ENCODE peak calls at places on chromosomes 3 and 15, in eight cellular contexts. R is lower lobe of right lung, C is kidney epithelial cell, T is LNCaP clone FGC, S is coronary artery, B is OCI-LY7, F is fibroblast of the aortic adventitia, N is fibroblast of pulmonary artery. V is an unnamed sample.

GRCh38 chr15:23074684-23075083 is 35.3 kb upstream of the TUBGCP5 start:
- DNase-seq in S (no peak), R (no peak), N (no peak), F (peak), C (no peak), B (no peak), T (no peak), V (peak)

GRCh38 chr3:141231923-141232861 is 567 bp downstream of the PXYLP1 start:
- DNase-seq in T (no peak), C (no peak), S (no peak), F (no peak), B (no peak), N (no peak), R (peak), V (peak)

GRCh38 chr3:115958531-115958930 is 335.2 kb downstream of the GAP43 start:
- DNase-seq in S (no peak), T (no peak), C (no peak), N (no peak), R (no peak), B (no peak), F (no peak), V (no peak)

GRCh38 chr3:11603628-11604027 is 40.1 kb downstream of the VGLL4 start:
- DNase-seq in B (peak), S (peak), N (peak), F (peak), R (no peak), C (no peak), T (no peak), V (peak)

GRCh38 chr15:90212221-90213079 is 11.3 kb downstream of the SEMA4B start:
- DNase-seq in N (no peak), C (no peak), S (no peak), T (no peak), B (no peak), R (no peak), F (no peak), V (no peak)

GRCh38 chr15:90192961-90193786 is 8.0 kb upstream of the SEMA4B start:
- DNase-seq in C (no peak), B (no peak), F (no peak), N (no peak), S (no peak), R (no peak), T (no peak), V (no peak)

GRCh38 chr15:64856429-64857145 is 14.9 kb downstream of the PLEKHO2 start:
- DNase-seq in B (no peak), R (no peak), F (peak), C (no peak), T (no peak), S (no peak), N (peak), V (peak)

GRCh38 chr3:51942603-51943450 is 664 bp downstream of the PARP3 start:
- DNase-seq in F (peak), S (peak), R (peak), T (no peak), N (peak), B (peak), C (no peak), V (peak)

GRCh38 chr3:60657972-60658371 is 593.3 kb downstream of the FHIT start:
- DNase-seq in F (no peak), S (no peak), B (no peak), N (no peak), R (no peak), T (no peak), C (no peak), V (no peak)

GRCh38 chr3:22609139-22609538 is 594.0 kb upstream of the UBE2E2 start:
- DNase-seq in R (no peak), F (no peak), C (no peak), B (no peak), S (no peak), T (no peak), N (no peak), V (no peak)

GRCh38 chr3:160941885-160942494 is 163.2 kb downstream of the B3GALNT1 start:
- DNase-seq in T (peak), R (no peak), S (no peak), C (peak), B (peak), N (peak), F (peak), V (peak)

GRCh38 chr3:3633761-3634160 is 165.5 kb upstream of the LRRN1 start:
- DNase-seq in B (no peak), T (no peak), N (no peak), S (no peak), R (no peak), C (no peak), F (no peak), V (no peak)

GRCh38 chr3:11584570-11584969 is 59.1 kb downstream of the VGLL4 start:
- DNase-seq in F (no peak), T (no peak), S (no peak), N (no peak), B (no peak), R (no peak), C (no peak), V (no peak)

GRCh38 chr3:70740872-70741271 is 428.4 kb upstream of the MDFIC2 start:
- DNase-seq in R (no peak), B (no peak), C (no peak), S (no peak), F (no peak), T (no peak), N (no peak), V (no peak)

GRCh38 chr3:107236661-107237375 is 140.4 kb upstream of the CCDC54 start:
- DNase-seq in T (no peak), N (no peak), B (no peak), R (no peak), S (no peak), C (no peak), F (no peak), V (no peak)

GRCh38 chr15:27490867-27491595 is 520.0 kb downstream of the GABRG3 start:
- DNase-seq in T (no peak), B (no peak), S (no peak), C (peak), R (no peak), F (no peak), N (no peak), V (no peak)

GRCh38 chr15:51931638-51932037 is 39.9 kb downstream of the LEO1 start:
- DNase-seq in S (no peak), F (peak), T (peak), C (no peak), R (no peak), N (no peak), B (no peak), V (peak)

GRCh38 chr3:12963184-12963868 is 109.9 kb downstream of the IQSEC1 start:
- DNase-seq in C (no peak), R (no peak), B (no peak), N (no peak), F (no peak), S (no peak), T (no peak), V (no peak)

GRCh38 chr3:52531636-52532516 is 1.8 kb downstream of the NT5DC2 start:
- DNase-seq in N (no peak), R (no peak), F (no peak), C (no peak), T (no peak), B (no peak), S (peak), V (no peak)

GRCh38 chr3:73547427-73548036 is 77.2 kb downstream of the PDZRN3 start:
- DNase-seq in R (no peak), N (peak), S (no peak), T (peak), B (no peak), C (no peak), F (peak), V (peak)

GRCh38 chr15:29665441-29665985 is 156.8 kb downstream of the TJP1 start:
- DNase-seq in S (no peak), N (peak), B (no peak), F (peak), C (no peak), T (no peak), R (no peak), V (peak)

GRCh38 chr15:60116456-60117089 is 112.5 kb downstream of the FOXB1 start:
- DNase-seq in B (no peak), S (no peak), N (no peak), T (no peak), R (no peak), F (no peak), C (no peak), V (no peak)

GRCh38 chr15:64982472-64982871 is 7.2 kb downstream of the SPG21 start:
- DNase-seq in S (no peak), C (no peak), N (no peak), B (no peak), F (peak), R (no peak), T (no peak), V (no peak)

GRCh38 chr3:112035241-112035640 is 705 bp downstream of the TMPRSS7 start:
- DNase-seq in S (no peak), N (no peak), T (no peak), R (no peak), F (no peak), B (no peak), C (no peak), V (no peak)

GRCh38 chr3:99693636-99694035 is 55.2 kb downstream of the COL8A1 start:
- DNase-seq in F (no peak), R (no peak), T (no peak), B (no peak), N (no peak), C (no peak), S (no peak), V (no peak)

GRCh38 chr3:88219138-88219792 is 69.5 kb downstream of the C3orf38 start:
- DNase-seq in F (peak), S (no peak), T (peak), C (peak), R (no peak), N (peak), B (peak), V (peak)

GRCh38 chr3:195612075-195612800 is 28.5 kb upstream of the APOD start:
- DNase-seq in R (no peak), C (no peak), T (no peak), B (no peak), S (peak), F (no peak), N (no peak), V (no peak)

GRCh38 chr3:189824629-189825312 is 193.6 kb downstream of the TP63 start:
- DNase-seq in N (peak), B (no peak), T (no peak), F (peak), R (no peak), C (peak), S (no peak), V (peak)

GRCh38 chr3:79490165-79491028 is 277.4 kb downstream of the ROBO1 start:
- DNase-seq in F (peak), B (no peak), C (no peak), N (peak), R (peak), T (peak), S (no peak), V (peak)

GRCh38 chr3:175951047-175951694 is 1092.0 kb downstream of the NAALADL2 start:
- DNase-seq in R (no peak), F (peak), C (no peak), T (no peak), N (no peak), B (no peak), S (no peak), V (no peak)

DNA sequence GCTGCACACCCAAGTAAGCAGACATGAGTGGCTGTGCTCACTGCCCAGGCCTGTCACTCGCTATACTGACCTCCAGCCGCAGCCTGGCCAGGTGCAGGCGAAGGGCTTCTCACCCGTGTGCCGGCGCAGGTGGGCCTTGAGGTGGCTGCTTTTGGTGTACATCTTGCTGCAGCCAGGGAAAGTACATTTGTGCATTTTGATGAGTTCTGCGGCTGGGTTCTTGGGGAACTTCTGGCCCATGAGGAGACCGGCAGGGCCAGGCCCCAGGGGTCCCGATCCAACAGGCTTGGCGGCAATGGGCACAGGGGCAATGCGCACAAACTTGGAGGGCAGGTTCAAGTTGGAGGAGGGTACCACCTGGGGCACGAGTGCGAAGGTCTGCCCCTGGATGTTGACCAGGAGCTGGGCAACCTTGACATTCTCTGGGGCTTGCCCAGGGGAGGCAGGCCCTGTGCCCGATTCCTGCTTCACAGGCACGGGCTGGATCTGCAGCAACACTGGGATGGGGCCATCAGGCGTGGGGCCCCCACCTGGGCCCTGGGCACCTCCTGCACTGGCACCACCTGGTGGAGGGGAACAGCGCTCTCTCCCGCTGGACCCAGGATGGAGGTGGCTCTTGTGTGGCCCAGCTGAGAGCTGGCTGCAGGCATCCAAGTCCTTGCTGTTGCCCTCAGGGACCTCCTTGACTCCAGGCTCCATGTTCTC is 5.3 kb downstream of the KLF15 start:
- DNase-seq in N (no peak), S (no peak), T (no peak), R (peak), F (no peak), C (no peak), B (no peak), V (no peak)
- TF ChIP-seq CTCF in N (no peak), S (no peak), T (peak), R (no peak), F (no peak), C (no peak), B (peak), V (no peak)

GRCh38 chr3:159127021-159127392 is 325.2 kb downstream of the MFSD1 start:
- DNase-seq in C (no peak), T (no peak), R (no peak), B (no peak), N (no peak), F (no peak), S (no peak), V (no peak)

GRCh38 chr3:159130108-159130507 is 328.3 kb downstream of the MFSD1 start:
- DNase-seq in T (no peak), R (no peak), S (no peak), B (no peak), C (no peak), F (peak), N (no peak), V (peak)

GRCh38 chr3:159131376-159131775 is 329.5 kb downstream of the MFSD1 start:
- DNase-seq in S (no peak), T (no peak), R (no peak), B (no peak), F (peak), N (no peak), C (no peak), V (no peak)

GRCh38 chr3:159126261-159127020 is 324.6 kb downstream of the MFSD1 start:
- DNase-seq in S (no peak), C (no peak), T (no peak), R (no peak), B (no peak), F (peak), N (peak), V (peak)

GRCh38 chr3:159128628-159129027 is 326.8 kb downstream of the MFSD1 start:
- DNase-seq in R (no peak), S (no peak), T (no peak), C (no peak), N (peak), F (peak), B (no peak), V (peak)
- H3K4me3 ChIP-seq in R (no peak), S (no peak), T (no peak), C (no peak), N (no peak), F (no peak), B (no peak), V (no peak)

DNA sequence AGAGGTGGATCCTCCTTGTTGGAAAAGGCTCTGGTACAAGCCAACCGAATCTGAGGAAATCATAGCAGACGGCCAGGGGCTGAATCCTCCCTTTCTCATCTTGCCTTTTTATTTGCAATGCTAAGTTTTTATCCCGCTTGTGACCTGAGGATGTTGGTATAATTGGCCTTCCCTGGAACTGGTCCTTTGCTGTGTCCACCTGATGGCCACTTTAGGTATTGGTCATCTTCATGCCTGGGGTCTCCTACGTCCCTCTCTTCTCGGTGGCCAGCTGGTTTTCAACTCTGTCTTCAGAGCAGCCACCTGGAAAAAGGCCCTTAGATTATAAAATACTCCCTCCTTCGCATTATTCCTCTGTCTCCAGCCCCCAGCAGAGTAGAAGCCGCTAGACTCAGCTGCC is 208.8 kb upstream of the CFAP20DC start:
- DNase-seq in C (no peak), F (no peak), N (no peak), R (no peak), B (no peak), T (no peak), S (no peak), V (no peak)
- TF ChIP-seq CTCF in C (no peak), F (no peak), N (no peak), R (no peak), B (no peak), T (no peak), S (no peak), V (no peak)

GRCh38 chr15:49881433-49881832 is 237.6 kb downstream of the ATP8B4 start:
- DNase-seq in F (no peak), R (no peak), S (no peak), N (no peak), C (no peak), T (no peak), B (no peak), V (no peak)

GRCh38 chr15:49877871-49878511 is 241.0 kb downstream of the ATP8B4 start:
- DNase-seq in C (no peak), F (peak), S (no peak), N (peak), T (no peak), B (no peak), R (no peak), V (peak)

GRCh38 chr15:49887604-49888340 is 231.3 kb downstream of the ATP8B4 start:
- DNase-seq in T (no peak), N (no peak), S (no peak), F (peak), R (no peak), B (no peak), C (no peak), V (no peak)

GRCh38 chr15:49881866-49882265 is 237.2 kb downstream of the ATP8B4 start:
- DNase-seq in R (no peak), S (no peak), N (no peak), C (no peak), F (no peak), B (no peak), T (no peak), V (no peak)

DNA sequence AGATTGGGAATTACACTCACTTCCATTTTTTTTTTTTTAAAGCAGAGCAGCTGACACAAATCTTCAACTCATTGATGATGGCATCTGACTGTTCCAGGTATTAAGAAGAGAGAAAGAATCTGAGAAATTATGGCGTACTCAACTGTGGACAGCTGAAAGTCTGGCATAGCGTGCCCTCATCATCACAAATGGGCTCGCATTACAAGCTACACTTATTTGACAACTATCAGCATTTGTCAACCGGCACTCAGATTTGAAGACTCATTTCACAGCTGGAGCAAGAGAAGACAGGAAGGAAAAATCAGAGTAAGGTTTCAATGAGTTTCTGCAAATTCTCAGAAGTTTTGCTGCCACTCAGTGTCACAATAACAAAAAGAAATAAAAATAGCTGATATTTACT is 235.9 kb downstream of the ATP8B4 start:
- DNase-seq in R (no peak), S (no peak), F (no peak), T (no peak), N (no peak), B (no peak), C (no peak), V (no peak)
- H3K4me3 ChIP-seq in R (no peak), S (no peak), F (no peak), T (no peak), N (no peak), B (no peak), C (no peak), V (no peak)

DNA sequence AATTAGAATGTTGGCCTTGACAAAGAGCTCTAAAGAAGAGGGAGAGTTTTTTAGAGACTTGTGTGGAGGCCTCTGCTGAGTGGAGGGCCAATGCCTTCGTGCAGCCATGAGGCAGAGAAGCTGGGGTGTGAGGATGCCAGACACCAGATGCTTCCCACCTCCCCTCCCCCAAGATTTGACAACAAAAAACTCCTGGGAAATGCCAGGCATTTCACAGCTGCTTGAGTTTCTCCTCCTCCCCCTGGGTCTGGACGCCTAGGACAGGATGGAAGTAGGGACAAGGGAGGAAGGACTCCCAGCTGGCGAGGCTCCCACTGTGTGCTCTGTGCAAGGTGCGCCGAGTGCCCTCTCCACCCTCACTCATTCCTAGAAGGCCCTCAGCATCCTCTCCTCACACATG is 20.1 kb downstream of the TGM4 start:
- DNase-seq in T (no peak), C (no peak), F (peak), S (no peak), B (no peak), R (no peak), N (peak), V (peak)
- TF ChIP-seq CTCF in T (no peak), C (no peak), F (no peak), S (no peak), B (no peak), R (no peak), N (no peak), V (no peak)

GRCh38 chr15:100043732-100044131 is 298.0 kb downstream of the ADAMTS17 start:
- DNase-seq in R (no peak), T (peak), N (no peak), S (peak), C (no peak), B (no peak), F (no peak), V (peak)
- H3K4me3 ChIP-seq in R (no peak), T (peak), N (no peak), S (peak), C (no peak), B (no peak), F (no peak), V (no peak)

DNA sequence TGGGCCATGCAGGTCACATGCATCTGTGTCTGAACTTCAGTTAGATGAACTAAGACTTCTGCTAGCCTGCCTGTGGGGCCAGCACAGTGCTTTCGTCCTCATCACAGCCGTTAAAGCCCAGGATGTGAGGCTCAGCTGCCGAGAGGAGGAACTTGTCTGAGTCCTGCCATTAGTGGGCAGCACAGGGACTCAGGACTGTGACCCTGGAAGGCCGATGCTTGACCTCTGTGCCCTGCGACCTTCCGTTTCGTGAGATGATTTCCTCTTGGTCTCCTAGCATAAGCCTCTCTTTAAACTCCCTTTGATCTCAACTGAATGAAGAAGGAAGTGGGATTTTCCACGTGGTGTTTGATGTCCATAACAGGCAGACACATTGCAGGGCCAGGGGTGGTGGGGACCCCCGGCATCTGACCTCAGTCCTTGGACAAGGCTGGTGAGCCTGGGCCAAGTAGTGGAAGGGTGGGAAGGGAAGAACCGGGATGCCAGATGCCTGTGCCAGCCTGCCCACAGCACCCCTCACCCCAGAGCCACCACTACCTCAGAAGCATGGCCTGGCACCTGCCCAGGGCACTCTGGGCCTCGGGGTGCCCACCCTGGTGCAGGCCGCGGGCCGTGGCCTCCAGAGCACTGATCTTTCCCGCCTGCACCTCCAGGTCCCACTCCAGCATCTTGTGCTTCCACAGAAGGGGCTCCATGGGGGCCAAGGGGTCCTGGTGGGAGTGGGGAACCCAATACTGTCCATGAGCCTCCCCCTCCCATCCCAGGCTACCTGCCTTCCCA is 21.6 kb downstream of the PLA2G4B start:
- DNase-seq in R (no peak), S (no peak), N (no peak), B (peak), C (no peak), F (no peak), T (no peak), V (no peak)
- TF ChIP-seq CTCF in R (no peak), S (no peak), N (peak), B (peak), C (no peak), F (no peak), T (no peak), V (peak)

V was measured in choroid plexus epithelial cell.